ENCODE peak calls at places on chromosomes 11 and 22, in seven cellular contexts. N, V, D, A, M, L and E are unnamed samples.

GRCh38 chr11:18726040-18726439 is at the start of gene IGSF22:
- DNase-seq in D (no peak), A (peak), M (no peak), V (no peak), L (peak), N (no peak), E (no peak)

GRCh38 chr11:45859661-45860140 is 12.4 kb downstream of the CRY2 start:
- DNase-seq in L (peak), M (peak), A (peak), N (no peak), V (peak), D (peak), E (peak)

GRCh38 chr11:110450246-110450645 is 20.5 kb downstream of the FDX1 start:
- DNase-seq in V (no peak), M (no peak), L (no peak), A (no peak), N (no peak), D (no peak), E (no peak)

GRCh38 chr11:132941024-132941646 is 591.2 kb downstream of the OPCML start:
- DNase-seq in L (no peak), M (peak), V (no peak), D (peak), N (no peak), A (no peak), E (peak)

GRCh38 chr11:67252831-67253239 is 13.4 kb upstream of the GRK2 start:
- DNase-seq in V (no peak), M (peak), N (no peak), L (peak), D (peak), A (peak), E (peak)

GRCh38 chr11:118766035-118766434 is 24.9 kb downstream of the DDX6 start:
- DNase-seq in A (no peak), D (no peak), M (no peak), N (no peak), L (no peak), V (no peak), E (no peak)

GRCh38 chr11:106306942-106307341 is 229.5 kb downstream of the AASDHPPT start:
- DNase-seq in N (no peak), M (no peak), A (no peak), D (no peak), L (no peak), V (no peak), E (peak)

GRCh38 chr11:12213920-12214319 is 103.5 kb downstream of the MICAL2 start:
- DNase-seq in L (no peak), N (no peak), V (no peak), A (no peak), D (no peak), M (no peak), E (peak)

GRCh38 chr22:38262051-38262795 is 10.6 kb downstream of the TMEM184B start:
- DNase-seq in M (peak), L (peak), D (peak), V (no peak), A (peak), N (peak), E (no peak)

GRCh38 chr22:35604671-35605457 is 12.3 kb downstream of the MB start:
- DNase-seq in N (no peak), V (no peak), M (no peak), D (peak), L (no peak), A (no peak), E (no peak)